ENCODE peak calls at places on chromosome 15, in ten cellular contexts. T is transverse colon, F is HL-60, D is GM12878, U is H1, H is GM23338, A is K562, O is HepG2, Z is stomach, K is sigmoid colon. P is an unnamed sample.

GRCh38 chr15:41583795-41584194 is 24.8 kb downstream of the TYRO3 start:
- DNase-seq in T (no peak), F (no peak), D (no peak), U (no peak), H (no peak), A (no peak), O (peak; percentile 62), Z (no peak), K (no peak), P (no peak)

GRCh38 chr15:44468713-44469385 is 41.4 kb downstream of the CTDSPL2 start:
- DNase-seq in T (no peak), F (peak; percentile 29), D (no peak), U (no peak), H (no peak), A (no peak), O (no peak), Z (no peak), K (no peak), P (no peak)

GRCh38 chr15:67838789-67839332 is 984 bp downstream of the RNU6-1 start:
- DNase-seq in T (peak; percentile 65), F (peak; percentile 68), D (no peak), U (no peak), H (peak; percentile 93), A (no peak), O (peak; percentile 56), Z (peak; percentile 76), K (peak; percentile 81), P (peak; percentile 90)

GRCh38 chr15:43132830-43133428 is 457 bp upstream of the TMEM62 start:
- DNase-seq in T (peak; percentile 41), F (no peak), D (no peak), U (no peak), H (no peak), A (peak; percentile 22), O (no peak), Z (peak; percentile 36), K (no peak), P (no peak)

GRCh38 chr15:39583586-39584265 is 2.8 kb downstream of the THBS1 start:
- DNase-seq in T (peak; percentile 75), F (peak; percentile 21), D (no peak), U (no peak), H (peak; percentile 68), A (peak; percentile 39), O (peak; percentile 25), Z (no peak), K (peak; percentile 70), P (no peak)

GRCh38 chr15:52082197-52083036 is 30.2 kb downstream of the BCL2L10 start:
- DNase-seq in T (no peak), F (peak; percentile 72), D (peak; percentile 86), U (no peak), H (no peak), A (no peak), O (no peak), Z (no peak), K (no peak), P (no peak)

GRCh38 chr15:57972801-57973311 is 92.7 kb downstream of the ALDH1A2 start:
- DNase-seq in T (no peak), F (no peak), D (no peak), U (no peak), H (no peak), A (no peak), O (no peak), Z (no peak), K (no peak), P (no peak)

GRCh38 chr15:82018201-82018600 is 27.6 kb downstream of the MEX3B start:
- DNase-seq in T (no peak), F (peak; percentile 93), D (no peak), U (no peak), H (no peak), A (peak; percentile 65), O (no peak), Z (no peak), K (no peak), P (no peak)

GRCh38 chr15:70793694-70794093 is 30.3 kb upstream of the UACA start:
- DNase-seq in T (no peak), F (no peak), D (no peak), U (no peak), H (no peak), A (no peak), O (no peak), Z (peak; percentile 40), K (no peak), P (no peak)

GRCh38 chr15:70796516-70797310 is 33.4 kb upstream of the UACA start:
- DNase-seq in T (no peak), F (no peak), D (no peak), U (no peak), H (no peak), A (no peak), O (no peak), Z (no peak), K (no peak), P (peak; percentile 56)

GRCh38 chr15:70792171-70792573 is 28.8 kb upstream of the UACA start:
- DNase-seq in T (no peak), F (no peak), D (no peak), U (no peak), H (no peak), A (no peak), O (no peak), Z (no peak), K (no peak), P (no peak)

GRCh38 chr15:70795311-70795665 is 31.9 kb upstream of the UACA start:
- DNase-seq in T (no peak), F (no peak), D (no peak), U (no peak), H (no peak), A (no peak), O (peak; percentile 57), Z (no peak), K (no peak), P (no peak)

DNA sequence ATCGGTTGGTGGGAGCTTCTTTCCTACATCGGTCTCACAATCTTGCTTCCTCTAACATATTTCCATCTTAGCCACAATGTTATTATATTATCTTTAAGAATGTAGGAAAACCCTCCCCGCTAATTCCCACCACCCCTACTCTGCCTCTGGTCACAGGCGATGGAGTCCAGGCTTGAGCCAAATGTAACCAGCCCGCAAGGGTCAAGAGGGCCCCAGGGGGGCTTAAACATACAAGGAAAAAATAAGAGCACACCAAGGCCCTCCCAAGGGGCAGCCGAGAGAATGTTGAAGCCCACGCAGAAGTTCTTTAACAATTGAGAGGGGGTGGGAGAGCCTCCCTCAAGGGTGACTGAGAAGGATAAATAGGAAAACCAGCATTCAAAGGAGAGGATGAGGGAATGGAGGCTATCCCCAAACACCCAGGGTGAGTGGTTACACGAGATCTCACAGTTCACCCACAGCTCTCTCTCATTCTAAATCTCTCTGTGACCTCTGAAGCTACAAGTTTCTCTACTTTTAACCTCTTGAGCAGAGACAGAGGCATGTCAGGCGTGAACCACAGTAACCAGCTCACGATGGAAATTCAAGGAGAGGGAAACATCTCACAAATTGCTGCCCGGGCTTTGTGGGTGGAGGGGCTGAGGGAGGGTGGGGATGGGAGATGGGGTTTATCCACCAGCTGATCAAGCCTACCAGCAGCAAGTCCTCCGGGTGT is 31.4 kb upstream of the UACA start:
- DNase-seq in T (no peak), F (no peak), D (no peak), U (no peak), H (no peak), A (no peak), O (no peak), Z (no peak), K (no peak), P (no peak)
- H3K27ac ChIP-seq in T (no peak overlapping the region), F (no peak overlapping the region), D (no peak overlapping the region), U (no peak overlapping the region), H (no peak overlapping the region), A (no peak overlapping the region), O (no peak overlapping the region), Z (no peak overlapping the region), K (no peak overlapping the region), P (peak overlapping the region; percentile 68)

GRCh38 chr15:78508272-78508671 is 895 bp downstream of the HYKK start:
- DNase-seq in T (no peak), F (no peak), D (no peak), U (no peak), H (no peak), A (no peak), O (peak; percentile 3), Z (no peak), K (no peak), P (no peak)

GRCh38 chr15:78509726-78510312 is 2.4 kb downstream of the HYKK start:
- DNase-seq in T (no peak), F (no peak), D (no peak), U (no peak), H (peak; percentile 9), A (no peak), O (no peak), Z (no peak), K (no peak), P (no peak)

GRCh38 chr15:78502641-78503040 is 4.7 kb upstream of the HYKK start:
- DNase-seq in T (no peak), F (no peak), D (no peak), U (no peak), H (no peak), A (no peak), O (no peak), Z (no peak), K (no peak), P (no peak)

GRCh38 chr15:78507831-78508160 is 419 bp downstream of the HYKK start:
- DNase-seq in T (no peak), F (no peak), D (no peak), U (peak; percentile 1), H (no peak), A (no peak), O (no peak), Z (no peak), K (peak; percentile 68), P (no peak)

GRCh38 chr15:78506971-78507830 is at the start of gene HYKK:
- DNase-seq in T (peak; percentile 94), F (peak; percentile 65), D (peak; percentile 57), U (peak; percentile 87), H (peak; percentile 99), A (peak; percentile 98), O (peak; percentile 98), Z (peak; percentile 93), K (peak; percentile 97), P (peak; percentile 94)
- TF ChIP-seq POLR2AphosphoS5 in T (peak; percentile 82), F (no peak), D (no peak), U (peak; percentile 32), H (peak; percentile 71), A (no peak), O (peak; percentile 47), Z (peak; percentile 59), K (peak; percentile 74), P (peak; percentile 47)

GRCh38 chr15:94845391-94845718 is 614.0 kb downstream of the MCTP2 start:
- DNase-seq in T (no peak), F (no peak), D (no peak), U (no peak), H (no peak), A (no peak), O (no peak), Z (no peak), K (no peak), P (no peak)

GRCh38 chr15:94844533-94845390 is 613.4 kb downstream of the MCTP2 start:
- DNase-seq in T (peak; percentile 91), F (no peak), D (no peak), U (no peak), H (peak; percentile 70), A (peak; percentile 92), O (peak; percentile 96), Z (peak; percentile 82), K (peak; percentile 79), P (peak; percentile 51)

GRCh38 chr15:94847325-94847724 is 616.0 kb downstream of the MCTP2 start:
- DNase-seq in T (no peak), F (no peak), D (no peak), U (no peak), H (no peak), A (no peak), O (no peak), Z (no peak), K (no peak), P (no peak)

GRCh38 chr15:94843060-94843459 is 611.7 kb downstream of the MCTP2 start:
- DNase-seq in T (no peak), F (no peak), D (no peak), U (no peak), H (no peak), A (no peak), O (no peak), Z (no peak), K (no peak), P (no peak)

GRCh38 chr15:94844188-94844532 is 612.8 kb downstream of the MCTP2 start:
- DNase-seq in T (no peak), F (no peak), D (no peak), U (no peak), H (peak; percentile 1), A (no peak), O (peak; percentile 19), Z (no peak), K (no peak), P (no peak)
- H3K27ac ChIP-seq in T (peak overlapping the region; percentile 86), F (no peak overlapping the region), D (no peak overlapping the region), U (no peak overlapping the region), H (no peak overlapping the region), A (peak overlapping the region; percentile 91), O (peak overlapping the region; percentile 97), Z (peak overlapping the region; percentile 65), K (peak overlapping the region; percentile 62), P (no peak overlapping the region)

DNA sequence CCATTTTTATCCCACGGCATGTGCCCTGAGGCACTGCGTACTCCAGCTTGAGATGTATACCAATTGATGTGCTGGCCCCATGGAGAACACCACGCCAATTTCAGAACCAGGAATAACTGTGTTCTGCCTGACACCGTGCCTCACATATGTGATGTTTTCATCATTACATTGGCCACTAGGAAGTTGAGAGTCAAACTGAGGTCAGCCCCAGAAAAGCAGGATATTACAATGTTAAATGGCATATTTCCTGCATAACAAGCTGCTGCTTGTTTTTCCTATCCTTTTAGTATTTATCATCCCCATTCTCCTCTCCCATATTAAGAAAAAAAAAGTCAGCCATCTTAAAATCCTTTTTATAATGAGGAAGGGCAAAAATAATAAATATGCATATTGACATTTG is 112.8 kb downstream of the UACA start:
- DNase-seq in T (no peak), F (no peak), D (no peak), U (no peak), H (no peak), A (no peak), O (no peak), Z (no peak), K (no peak), P (no peak)
- TF ChIP-seq POLR2AphosphoS5 in T (no peak), F (no peak), D (no peak), U (no peak), H (no peak), A (no peak), O (no peak), Z (no peak), K (no peak), P (no peak)